ENCODE peak calls at places on chromosomes 16 and 17, in seven cellular contexts. G is non-pigmented ciliary epithelial cell; K is sciatic nerve; Z is activated CD4-positive, alpha-beta T cell treated with anti-CD3 and anti-CD28 coated beads, Interleukin-2, amount 10 ng/mL, durations not matched to agents 7 days and 5 days; T is A172; F is activated T-cell treated with anti-CD3 and anti-CD28 coated beads, Interleukin-2, amount 50 U/mL, for 24 hours; Q is MCF 10A. H is an unnamed sample.

GRCh38 chr16:56941092-56941491 is 9.2 kb downstream of the HERPUD1 start:
- DNase-seq in G (no peak), K (no peak), Z (no peak), T (no peak), F (no peak), Q (no peak), H (peak)

GRCh38 chr16:1990336-1991134 is 765 bp downstream of the SYNGR3 start:
- DNase-seq in G (no peak), K (no peak), Z (no peak), T (no peak), F (peak), Q (no peak), H (peak)

GRCh38 chr17:69466905-69467630 is 52.6 kb downstream of the MAP2K6 start:
- DNase-seq in G (peak), K (no peak), Z (no peak), T (no peak), F (no peak), Q (no peak), H (no peak)

GRCh38 chr17:45171338-45172231 is 9.9 kb downstream of the HEXIM2 start:
- DNase-seq in G (no peak), K (peak), Z (no peak), T (peak), F (no peak), Q (peak), H (no peak)

GRCh38 chr17:7250655-7251329 is 742 bp downstream of the CTDNEP1 start:
- DNase-seq in G (no peak), K (no peak), Z (no peak), T (no peak), F (no peak), Q (no peak), H (no peak)

GRCh38 chr17:69723741-69724140 is 309.2 kb downstream of the MAP2K6 start:
- DNase-seq in G (no peak), K (no peak), Z (no peak), T (no peak), F (no peak), Q (peak), H (no peak)

GRCh38 chr16:86998196-86999001 is 318.8 kb downstream of the C16orf95 start:
- DNase-seq in G (no peak), K (no peak), Z (no peak), T (no peak), F (no peak), Q (no peak), H (no peak)

GRCh38 chr16:2753523-2754020 is 1.1 kb downstream of the SRRM2 start:
- DNase-seq in G (no peak), K (no peak), Z (no peak), T (no peak), F (no peak), Q (no peak), H (peak)

GRCh38 chr16:57041182-57042156 is 50.9 kb upstream of the CPNE2 start:
- DNase-seq in G (no peak), K (no peak), Z (peak), T (no peak), F (peak), Q (no peak), H (peak)